ENCODE peak calls at places on chromosome 13, in nine cellular contexts. One of them, this sample, is unnamed.
A peak's percentile ranks its signal among the peaks of the same experiment; 100 is the strongest.

GRCh38 chr13:113584870-113585671 is 518 bp downstream of the TFDP1 start:
- DNase-seq in HCT116: no peak
- DNase-seq in IMR-90: no peak
- DNase-seq in vagina: peak; percentile 25
- DNase-seq in heart left ventricle: peak; percentile 25
- DNase-seq in breast epithelium: no peak
- DNase-seq in Peyer's patch: peak; percentile 57
- DNase-seq in HepG2: no peak
- DNase-seq in ovary: no peak
- DNase-seq in this sample: peak; percentile 80

GRCh38 chr13:21060827-21061076 is 634 bp downstream of the LATS2 start:
- DNase-seq in HepG2: no peak
- DNase-seq in breast epithelium: no peak
- DNase-seq in vagina: no peak
- DNase-seq in HCT116: no peak
- DNase-seq in heart left ventricle: no peak
- DNase-seq in Peyer's patch: no peak
- DNase-seq in ovary: peak; percentile 66
- DNase-seq in IMR-90: no peak
- DNase-seq in this sample: no peak

GRCh38 chr13:48449656-48450055 is 36.7 kb upstream of the LPAR6 start:
- DNase-seq in IMR-90: peak; percentile 46
- DNase-seq in HCT116: no peak
- DNase-seq in heart left ventricle: no peak
- DNase-seq in Peyer's patch: no peak
- DNase-seq in HepG2: no peak
- DNase-seq in breast epithelium: no peak
- DNase-seq in ovary: no peak
- DNase-seq in vagina: no peak
- DNase-seq in this sample: no peak

GRCh38 chr13:26019881-26020535 is 31.8 kb downstream of the SHISA2 start:
- DNase-seq in heart left ventricle: no peak
- DNase-seq in HCT116: no peak
- DNase-seq in IMR-90: peak; percentile 63
- DNase-seq in vagina: peak; percentile 49
- DNase-seq in ovary: no peak
- DNase-seq in breast epithelium: no peak
- DNase-seq in HepG2: no peak
- DNase-seq in Peyer's patch: no peak
- DNase-seq in this sample: no peak

GRCh38 chr13:23673354-23673753 is 103.1 kb downstream of the TNFRSF19 start:
- DNase-seq in Peyer's patch: no peak
- DNase-seq in IMR-90: peak; percentile 99
- DNase-seq in HCT116: no peak
- DNase-seq in breast epithelium: no peak
- DNase-seq in ovary: no peak
- DNase-seq in heart left ventricle: no peak
- DNase-seq in HepG2: no peak
- DNase-seq in vagina: no peak
- DNase-seq in this sample: no peak

GRCh38 chr13:113401452-113402415 is 37.8 kb upstream of the GRTP1 start:
- DNase-seq in HCT116: no peak
- DNase-seq in ovary: no peak
- DNase-seq in IMR-90: no peak
- DNase-seq in breast epithelium: no peak
- DNase-seq in heart left ventricle: no peak
- DNase-seq in HepG2: no peak
- DNase-seq in vagina: peak; percentile 62
- DNase-seq in Peyer's patch: peak; percentile 40
- DNase-seq in this sample: no peak

GRCh38 chr13:80217614-80218456 is 123.1 kb downstream of the SPRY2 start:
- DNase-seq in IMR-90: peak; percentile 71
- DNase-seq in heart left ventricle: no peak
- DNase-seq in vagina: no peak
- DNase-seq in breast epithelium: no peak
- DNase-seq in ovary: no peak
- DNase-seq in Peyer's patch: no peak
- DNase-seq in HCT116: no peak
- DNase-seq in HepG2: no peak
- DNase-seq in this sample: no peak

GRCh38 chr13:49711218-49711863 is 20.1 kb upstream of the EBPL start:
- DNase-seq in vagina: no peak
- DNase-seq in HCT116: no peak
- DNase-seq in ovary: no peak
- DNase-seq in heart left ventricle: no peak
- DNase-seq in breast epithelium: no peak
- DNase-seq in HepG2: peak; percentile 60
- DNase-seq in Peyer's patch: no peak
- DNase-seq in IMR-90: peak; percentile 96
- DNase-seq in this sample: no peak

GRCh38 chr13:61414136-61414535 is 1.5 kb downstream of the PCDH20 start:
- DNase-seq in heart left ventricle: no peak
- DNase-seq in HCT116: no peak
- DNase-seq in ovary: no peak
- DNase-seq in Peyer's patch: no peak
- DNase-seq in IMR-90: no peak
- DNase-seq in HepG2: no peak
- DNase-seq in breast epithelium: no peak
- DNase-seq in vagina: no peak
- DNase-seq in this sample: no peak

GRCh38 chr13:97141564-97142005 is 80.5 kb upstream of the MBNL2 start:
- DNase-seq in HepG2: peak; percentile 96
- DNase-seq in Peyer's patch: peak; percentile 73
- DNase-seq in IMR-90: peak; percentile 94
- DNase-seq in HCT116: peak; percentile 90
- DNase-seq in vagina: no peak
- DNase-seq in breast epithelium: peak; percentile 61
- DNase-seq in heart left ventricle: peak; percentile 37
- DNase-seq in ovary: no peak
- DNase-seq in this sample: peak; percentile 67

GRCh38 chr13:97139704-97140103 is 82.4 kb upstream of the MBNL2 start:
- DNase-seq in IMR-90: no peak
- DNase-seq in HCT116: no peak
- DNase-seq in breast epithelium: no peak
- DNase-seq in vagina: no peak
- DNase-seq in HepG2: no peak
- DNase-seq in heart left ventricle: no peak
- DNase-seq in Peyer's patch: no peak
- DNase-seq in ovary: no peak
- DNase-seq in this sample: no peak

GRCh38 chr13:97140611-97141010 is 81.5 kb upstream of the MBNL2 start:
- DNase-seq in IMR-90: peak; percentile 48
- DNase-seq in HepG2: no peak
- DNase-seq in ovary: no peak
- DNase-seq in vagina: no peak
- DNase-seq in heart left ventricle: no peak
- DNase-seq in breast epithelium: no peak
- DNase-seq in Peyer's patch: no peak
- DNase-seq in HCT116: no peak
- DNase-seq in this sample: no peak

GRCh38 chr13:97145057-97145456 is 77.1 kb upstream of the MBNL2 start:
- DNase-seq in ovary: no peak
- DNase-seq in HepG2: no peak
- DNase-seq in HCT116: no peak
- DNase-seq in heart left ventricle: no peak
- DNase-seq in Peyer's patch: no peak
- DNase-seq in breast epithelium: no peak
- DNase-seq in IMR-90: no peak
- DNase-seq in vagina: no peak
- DNase-seq in this sample: no peak

DNA sequence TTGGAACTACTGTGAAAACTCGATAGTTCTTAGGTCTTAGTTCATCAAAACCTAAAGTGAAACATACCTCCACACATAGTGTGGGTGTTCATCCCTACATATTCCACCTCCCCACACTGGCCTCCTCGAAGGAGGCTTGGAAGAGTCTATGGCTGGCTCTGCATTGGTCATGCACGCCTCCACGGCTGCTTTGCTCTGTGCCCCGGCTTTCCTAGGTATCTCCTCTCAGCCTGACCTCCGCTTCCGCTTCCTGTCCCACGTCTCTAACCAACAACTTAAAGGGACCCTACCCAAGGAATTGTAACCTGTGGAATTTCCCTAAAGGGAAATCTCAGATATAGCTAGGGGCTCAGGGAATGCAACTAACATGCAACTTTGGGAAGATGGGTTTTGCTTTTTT is 79.7 kb upstream of the MBNL2 start:
- DNase-seq in breast epithelium: no peak
- DNase-seq in HCT116: peak; percentile 78
- DNase-seq in vagina: no peak
- DNase-seq in ovary: no peak
- DNase-seq in IMR-90: no peak
- DNase-seq in HepG2: peak; percentile 30
- DNase-seq in heart left ventricle: peak; percentile 36
- DNase-seq in Peyer's patch: peak; percentile 77
- DNase-seq in this sample: no peak
- TF ChIP-seq POLR2A in breast epithelium: no peak
- TF ChIP-seq POLR2A in HCT116: peak; percentile 97
- TF ChIP-seq POLR2A in vagina: no peak
- TF ChIP-seq POLR2A in ovary: no peak
- TF ChIP-seq POLR2A in IMR-90: no peak
- TF ChIP-seq POLR2A in HepG2: peak; percentile 59
- TF ChIP-seq POLR2A in heart left ventricle: no peak
- TF ChIP-seq POLR2A in Peyer's patch: peak; percentile 67
- TF ChIP-seq POLR2A in this sample: no peak

GRCh38 chr13:33372251-33372919 is 86.8 kb upstream of the STARD13 start:
- DNase-seq in HepG2: no peak
- DNase-seq in HCT116: no peak
- DNase-seq in Peyer's patch: no peak
- DNase-seq in heart left ventricle: no peak
- DNase-seq in IMR-90: peak; percentile 33
- DNase-seq in vagina: no peak
- DNase-seq in breast epithelium: no peak
- DNase-seq in ovary: no peak
- DNase-seq in this sample: no peak

GRCh38 chr13:33377825-33378224 is 92.3 kb upstream of the STARD13 start:
- DNase-seq in breast epithelium: no peak
- DNase-seq in Peyer's patch: no peak
- DNase-seq in heart left ventricle: no peak
- DNase-seq in IMR-90: no peak
- DNase-seq in vagina: no peak
- DNase-seq in HCT116: no peak
- DNase-seq in ovary: no peak
- DNase-seq in HepG2: no peak
- DNase-seq in this sample: no peak

GRCh38 chr13:33375421-33375820 is 89.9 kb upstream of the STARD13 start:
- DNase-seq in HepG2: no peak
- DNase-seq in heart left ventricle: no peak
- DNase-seq in ovary: no peak
- DNase-seq in Peyer's patch: no peak
- DNase-seq in HCT116: no peak
- DNase-seq in IMR-90: no peak
- DNase-seq in breast epithelium: no peak
- DNase-seq in vagina: no peak
- DNase-seq in this sample: no peak

GRCh38 chr13:33376212-33376611 is 90.7 kb upstream of the STARD13 start:
- DNase-seq in Peyer's patch: no peak
- DNase-seq in HepG2: no peak
- DNase-seq in HCT116: no peak
- DNase-seq in ovary: no peak
- DNase-seq in vagina: no peak
- DNase-seq in heart left ventricle: no peak
- DNase-seq in breast epithelium: no peak
- DNase-seq in IMR-90: no peak
- DNase-seq in this sample: no peak

GRCh38 chr13:33373624-33374023 is 88.1 kb upstream of the STARD13 start:
- DNase-seq in heart left ventricle: no peak
- DNase-seq in IMR-90: no peak
- DNase-seq in Peyer's patch: no peak
- DNase-seq in ovary: no peak
- DNase-seq in HepG2: no peak
- DNase-seq in vagina: no peak
- DNase-seq in breast epithelium: no peak
- DNase-seq in HCT116: no peak
- DNase-seq in this sample: no peak
- TF ChIP-seq CTCF in heart left ventricle: no peak
- TF ChIP-seq CTCF in IMR-90: peak; percentile 9
- TF ChIP-seq CTCF in Peyer's patch: no peak
- TF ChIP-seq CTCF in ovary: no peak
- TF ChIP-seq CTCF in HepG2: no peak
- TF ChIP-seq CTCF in vagina: no peak
- TF ChIP-seq CTCF in breast epithelium: no peak
- TF ChIP-seq CTCF in HCT116: no peak
- TF ChIP-seq CTCF in this sample: no peak

DNA sequence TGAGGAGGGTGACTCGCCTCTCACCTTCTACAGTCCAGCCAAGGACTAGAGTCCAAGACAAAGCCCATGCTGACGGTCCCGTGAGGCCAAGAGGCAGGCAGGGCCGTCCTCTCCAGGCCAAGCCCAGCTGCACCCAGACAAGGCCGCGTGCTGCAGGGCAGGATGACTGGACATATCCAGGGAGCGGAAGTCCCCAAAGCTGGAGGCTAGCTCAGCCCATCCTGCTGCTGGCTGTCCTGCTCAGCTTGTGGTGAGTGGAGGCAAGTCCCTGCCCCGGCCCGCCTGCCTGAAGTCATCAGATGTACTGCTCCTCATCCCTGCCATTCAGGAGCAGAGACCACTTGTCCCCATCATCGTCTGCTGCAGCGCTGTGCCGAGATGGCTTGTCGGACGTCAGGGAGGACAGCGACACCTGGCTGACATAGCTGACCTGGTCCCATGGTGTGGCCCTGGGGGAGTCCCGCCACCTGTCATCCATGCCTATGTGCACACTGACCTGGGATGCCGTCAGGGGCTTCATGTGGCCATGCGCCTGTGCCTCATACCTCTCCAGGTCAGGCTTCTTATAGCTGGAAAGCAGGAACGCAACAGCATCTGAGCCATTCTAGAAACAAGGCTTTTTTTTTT is 72.8 kb downstream of the CCDC70 start:
- DNase-seq in HepG2: no peak
- DNase-seq in Peyer's patch: no peak
- DNase-seq in ovary: no peak
- DNase-seq in breast epithelium: no peak
- DNase-seq in IMR-90: no peak
- DNase-seq in vagina: no peak
- DNase-seq in heart left ventricle: no peak
- DNase-seq in HCT116: no peak
- DNase-seq in this sample: no peak
- H3K4me3 ChIP-seq in HepG2: no peak overlapping the region
- H3K4me3 ChIP-seq in Peyer's patch: no peak overlapping the region
- H3K4me3 ChIP-seq in ovary: no peak overlapping the region
- H3K4me3 ChIP-seq in breast epithelium: no peak overlapping the region
- H3K4me3 ChIP-seq in IMR-90: no peak overlapping the region
- H3K4me3 ChIP-seq in vagina: no peak overlapping the region
- H3K4me3 ChIP-seq in heart left ventricle: no peak overlapping the region
- H3K4me3 ChIP-seq in HCT116: no peak overlapping the region
- H3K4me3 ChIP-seq in this sample: no peak overlapping the region

DNA sequence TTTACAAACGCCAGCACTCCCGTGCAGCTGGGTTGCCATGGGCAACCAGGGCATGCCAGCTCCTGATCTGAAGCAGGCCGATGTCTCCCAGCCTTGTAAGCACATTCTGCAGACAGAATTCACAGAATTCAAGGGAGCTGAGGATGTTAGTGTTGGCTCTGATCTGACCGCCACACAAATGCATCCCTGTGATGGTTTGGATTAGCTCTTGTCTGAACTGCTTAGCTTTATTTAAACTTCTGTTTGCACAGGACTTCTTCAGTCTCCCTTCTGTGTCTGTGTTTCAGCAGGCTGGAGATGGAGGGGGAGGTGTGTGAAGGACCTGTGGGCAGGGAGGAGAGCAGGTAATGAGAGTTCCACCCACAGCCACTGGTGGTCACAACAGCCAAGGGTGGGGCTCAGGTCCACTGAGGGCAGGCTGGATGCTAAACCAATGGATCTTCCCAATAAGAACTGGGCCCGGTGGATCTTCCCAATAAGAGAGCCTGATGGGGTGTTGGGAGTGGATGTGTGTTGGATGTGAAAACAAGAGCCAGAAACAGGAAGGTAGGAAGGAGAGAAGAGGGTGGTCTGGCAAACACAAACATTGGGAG is 66.2 kb downstream of the TEX26 start:
- DNase-seq in HCT116: no peak
- DNase-seq in IMR-90: peak; percentile 73
- DNase-seq in Peyer's patch: no peak
- DNase-seq in ovary: no peak
- DNase-seq in vagina: peak; percentile 64
- DNase-seq in heart left ventricle: no peak
- DNase-seq in HepG2: no peak
- DNase-seq in breast epithelium: no peak
- DNase-seq in this sample: no peak
- TF ChIP-seq POLR2A in HCT116: no peak
- TF ChIP-seq POLR2A in IMR-90: no peak
- TF ChIP-seq POLR2A in Peyer's patch: no peak
- TF ChIP-seq POLR2A in ovary: no peak
- TF ChIP-seq POLR2A in vagina: no peak
- TF ChIP-seq POLR2A in heart left ventricle: no peak
- TF ChIP-seq POLR2A in HepG2: no peak
- TF ChIP-seq POLR2A in breast epithelium: no peak
- TF ChIP-seq POLR2A in this sample: no peak